ENCODE peak calls at places on chromosome 7, in eight cellular contexts. E, V, L, P, Q, J, W and T are unnamed samples. For H3K4me1, the result is how much of the 10 kb centered on the place peaks cover.

GRCh38 chr7:38890597-38890996 is 18.4 kb downstream of the VPS41 start:
- DNase-seq in E (no peak), V (no peak), L (no peak), P (no peak), Q (no peak), J (no peak), W (no peak), T (no peak)

GRCh38 chr7:158602905-158603772 is 15.5 kb upstream of the PTPRN2 start:
- DNase-seq in E (no peak), V (no peak), L (no peak), P (no peak), Q (no peak), J (no peak), W (no peak), T (no peak)

GRCh38 chr7:47506716-47507354 is 75.1 kb downstream of the TNS3 start:
- DNase-seq in E (no peak), V (peak), L (no peak), P (no peak), Q (no peak), J (no peak), W (no peak), T (no peak)

GRCh38 chr7:139941866-139942265 is 112.8 kb downstream of the TBXAS1 start:
- DNase-seq in E (no peak), V (no peak), L (no peak), P (no peak), Q (no peak), J (no peak), W (no peak), T (no peak)

GRCh38 chr7:132485600-132486594 is 90.4 kb downstream of the PLXNA4 start:
- DNase-seq in E (peak), V (peak), L (peak), P (no peak), Q (no peak), J (no peak), W (peak), T (peak)

GRCh38 chr7:14871880-14872279 is 30.7 kb downstream of the DGKB start:
- DNase-seq in E (no peak), V (no peak), L (no peak), P (no peak), Q (no peak), J (no peak), W (no peak), T (no peak)

GRCh38 chr7:49773082-49773938 is at the start of gene VWC2:
- DNase-seq in E (peak), V (peak), L (no peak), P (no peak), Q (no peak), J (no peak), W (peak), T (peak)

GRCh38 chr7:131057015-131057518 is 270.6 kb upstream of the MKLN1 start:
- DNase-seq in E (no peak), V (no peak), L (no peak), P (no peak), Q (no peak), J (no peak), W (no peak), T (no peak)

GRCh38 chr7:83466956-83467355 is 182.0 kb downstream of the SEMA3E start:
- DNase-seq in E (no peak), V (no peak), L (no peak), P (no peak), Q (no peak), J (no peak), W (no peak), T (no peak)

GRCh38 chr7:37081436-37081835 is 357.1 kb upstream of the AOAH start:
- DNase-seq in E (no peak), V (peak), L (no peak), P (no peak), Q (no peak), J (peak), W (peak), T (peak)

GRCh38 chr7:125122225-125122624 is 192.6 kb upstream of the POT1 start:
- DNase-seq in E (no peak), V (no peak), L (no peak), P (no peak), Q (no peak), J (no peak), W (no peak), T (no peak)

GRCh38 chr7:34453150-34453549 is 204.9 kb upstream of the NPSR1 start:
- DNase-seq in E (no peak), V (no peak), L (no peak), P (no peak), Q (no peak), J (no peak), W (no peak), T (no peak)

GRCh38 chr7:132574281-132574680 is 2.0 kb downstream of the PLXNA4 start:
- DNase-seq in E (no peak), V (no peak), L (no peak), P (no peak), Q (no peak), J (no peak), W (no peak), T (no peak)

GRCh38 chr7:116211006-116211912 is 920 bp downstream of the TES start:
- DNase-seq in E (peak), V (peak), L (peak), P (peak), Q (peak), J (peak), W (peak), T (peak)

GRCh38 chr7:80428161-80429054 is 83.5 kb downstream of the GNAT3 start:
- DNase-seq in E (no peak), V (peak), L (no peak), P (no peak), Q (no peak), J (no peak), W (peak), T (no peak)

GRCh38 chr7:117871401-117871777 is 1.9 kb downstream of the CTTNBP2 start:
- DNase-seq in E (no peak), V (no peak), L (no peak), P (no peak), Q (no peak), J (no peak), W (no peak), T (no peak)

GRCh38 chr7:75599244-75599771 is 107.2 kb downstream of the SPDYE5 start:
- DNase-seq in E (no peak), V (no peak), L (no peak), P (no peak), Q (no peak), J (no peak), W (no peak), T (peak)

GRCh38 chr7:7681191-7681935 is 37.0 kb downstream of the RPA3 start:
- DNase-seq in E (no peak), V (peak), L (no peak), P (no peak), Q (no peak), J (peak), W (peak), T (no peak)

GRCh38 chr7:121798076-121798475 is 74.9 kb upstream of the PTPRZ1 start:
- DNase-seq in E (no peak), V (no peak), L (no peak), P (no peak), Q (no peak), J (no peak), W (no peak), T (no peak)

GRCh38 chr7:96337519-96337918 is 15.6 kb upstream of the SLC25A13 start:
- DNase-seq in E (no peak), V (no peak), L (no peak), P (no peak), Q (no peak), J (no peak), W (no peak), T (no peak)

GRCh38 chr7:100153713-100154519 is 4.6 kb downstream of the TRAPPC14 start:
- DNase-seq in E (no peak), V (no peak), L (no peak), P (no peak), Q (no peak), J (peak), W (no peak), T (no peak)

GRCh38 chr7:127252380-127252718 is 392 bp downstream of the GRM8 start:
- DNase-seq in E (no peak), V (no peak), L (no peak), P (no peak), Q (no peak), J (no peak), W (no peak), T (no peak)
- H3K4me1 ChIP-seq in E (under half), V (under half), L (under half), P (under half), Q (under half), J (under half), W (under half), T (under half)

GRCh38 chr7:44046321-44047061 is 2.0 kb downstream of the DBNL start:
- DNase-seq in E (peak), V (no peak), L (peak), P (no peak), Q (peak), J (no peak), W (no peak), T (no peak)
- H3K4me3 ChIP-seq in E (peak), V (no peak), L (no peak), P (peak), Q (no peak), J (no peak), W (no peak), T (no peak)

DNA sequence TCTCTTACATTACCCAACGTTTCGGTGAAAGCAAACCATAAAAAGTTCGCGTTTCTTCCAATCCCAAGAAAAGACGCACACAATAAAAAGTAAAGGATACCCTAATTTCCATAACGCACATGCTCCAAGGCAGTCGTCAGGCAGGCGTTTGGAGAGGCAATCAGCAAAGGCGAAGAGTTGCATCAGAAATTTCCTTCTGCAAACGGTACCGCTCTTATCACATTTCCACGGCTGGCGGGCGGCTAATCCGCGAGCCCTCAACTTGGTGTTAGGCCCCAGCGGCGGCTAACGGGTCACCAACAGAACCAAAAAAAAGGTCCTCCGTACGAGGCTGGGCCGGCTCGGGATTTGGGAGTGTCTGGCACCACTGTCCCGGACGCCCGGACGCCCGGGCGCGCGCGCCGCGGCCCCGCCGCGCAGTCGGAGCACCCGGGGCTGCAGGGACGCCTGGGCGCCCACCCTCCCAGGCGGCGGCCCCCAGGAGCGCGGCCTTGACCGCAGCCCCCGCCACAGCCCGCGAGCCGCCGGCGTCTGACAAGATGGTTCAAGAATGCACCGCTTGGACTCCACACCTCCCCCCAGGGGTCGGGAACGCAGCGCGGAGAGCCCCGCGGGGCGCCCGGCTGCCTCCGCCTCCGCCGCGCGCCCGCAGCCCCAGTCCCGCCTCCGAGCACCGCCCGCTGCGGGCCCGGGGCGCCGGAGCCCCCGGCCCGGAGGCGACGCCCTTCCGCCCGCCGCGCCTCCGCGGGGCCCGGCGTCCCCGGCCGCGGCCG is 9.8 kb upstream of the GRB10 start:
- DNase-seq in E (peak), V (peak), L (peak), P (peak), Q (peak), J (peak), W (peak), T (peak)
- H3K27ac ChIP-seq in E (peak), V (no peak), L (peak), P (peak), Q (peak), J (peak), W (peak), T (peak)

DNA sequence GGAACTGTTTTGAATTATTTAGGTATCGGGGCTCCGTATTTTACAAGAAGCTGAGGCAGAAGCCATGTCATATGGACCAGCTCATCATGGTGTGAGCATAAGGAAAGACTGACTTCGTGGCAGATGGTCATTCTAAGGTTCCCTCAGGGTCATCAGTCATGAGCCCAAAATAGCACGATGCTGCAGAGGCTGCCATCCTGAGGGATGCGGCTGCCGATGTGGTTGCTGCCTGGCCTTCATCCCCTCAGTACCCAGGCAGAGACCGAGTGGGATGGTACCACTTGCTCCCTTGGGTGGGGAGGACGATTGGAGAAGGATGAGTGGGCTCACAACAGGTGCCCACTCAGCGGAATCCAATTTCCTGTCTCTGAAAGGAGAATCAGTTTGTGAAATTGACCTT is 490.3 kb downstream of the SDK1 start:
- DNase-seq in E (no peak), V (no peak), L (no peak), P (no peak), Q (no peak), J (no peak), W (no peak), T (no peak)
- H3K4me1 ChIP-seq in E (under half), V (under half), L (under half), P (under half), Q (under half), J (under half), W (under half), T (under half)

GRCh38 chr7:128165927-128166420 is 75.1 kb upstream of the LEP start:
- DNase-seq in E (no peak), V (no peak), L (no peak), P (no peak), Q (no peak), J (no peak), W (no peak), T (no peak)

GRCh38 chr7:128167316-128167691 is 73.8 kb upstream of the LEP start:
- DNase-seq in E (no peak), V (peak), L (no peak), P (no peak), Q (no peak), J (peak), W (no peak), T (no peak)

GRCh38 chr7:128166603-128167315 is 74.3 kb upstream of the LEP start:
- DNase-seq in E (no peak), V (peak), L (no peak), P (no peak), Q (no peak), J (no peak), W (no peak), T (no peak)

GRCh38 chr7:128168667-128169210 is 72.3 kb upstream of the LEP start:
- DNase-seq in E (peak), V (peak), L (no peak), P (no peak), Q (no peak), J (peak), W (no peak), T (peak)

GRCh38 chr7:128167791-128168666 is 73.0 kb upstream of the LEP start:
- DNase-seq in E (no peak), V (no peak), L (no peak), P (no peak), Q (no peak), J (no peak), W (no peak), T (no peak)
- H3K4me3 ChIP-seq in E (peak), V (peak), L (peak), P (peak), Q (no peak), J (peak), W (peak), T (peak)